ENCODE peak calls at places on chromosomes 12 and 14, in ten cellular contexts. One of them, this sample, is unnamed.

GRCh38 chr12:125089626-125090025 is 24.4 kb downstream of the AACS start:
- DNase-seq in dorsolateral prefrontal cortex: no peak
- DNase-seq in T-cell: no peak
- DNase-seq in HCEC 1CT: no peak
- DNase-seq in lung: no peak
- DNase-seq in iris pigment epithelial cell: no peak
- DNase-seq in T47D: no peak
- DNase-seq in AG04450: no peak
- DNase-seq in hepatic stellate cell: no peak
- DNase-seq in activated CD4-positive, alpha-beta T cell treated with anti-CD3 and anti-CD28 coated beads for 24 hours: no peak
- DNase-seq in this sample: no peak

GRCh38 chr12:120737557-120738251 is 12.1 kb downstream of the ACADS start:
- DNase-seq in dorsolateral prefrontal cortex: no peak
- DNase-seq in T-cell: no peak
- DNase-seq in HCEC 1CT: no peak
- DNase-seq in lung: no peak
- DNase-seq in iris pigment epithelial cell: no peak
- DNase-seq in T47D: no peak
- DNase-seq in AG04450: no peak
- DNase-seq in hepatic stellate cell: no peak
- DNase-seq in activated CD4-positive, alpha-beta T cell treated with anti-CD3 and anti-CD28 coated beads for 24 hours: no peak
- DNase-seq in this sample: no peak

GRCh38 chr12:32309811-32310755 is 89.3 kb upstream of the FGD4 start:
- DNase-seq in dorsolateral prefrontal cortex: no peak
- DNase-seq in T-cell: no peak
- DNase-seq in HCEC 1CT: no peak
- DNase-seq in lung: no peak
- DNase-seq in iris pigment epithelial cell: peak; percentile 38
- DNase-seq in T47D: no peak
- DNase-seq in AG04450: no peak
- DNase-seq in hepatic stellate cell: no peak
- DNase-seq in activated CD4-positive, alpha-beta T cell treated with anti-CD3 and anti-CD28 coated beads for 24 hours: no peak
- DNase-seq in this sample: no peak

GRCh38 chr12:25957898-25958253 is 606 bp upstream of the RASSF8 start:
- DNase-seq in dorsolateral prefrontal cortex: no peak
- DNase-seq in T-cell: no peak
- DNase-seq in HCEC 1CT: peak; percentile 85
- DNase-seq in lung: no peak
- DNase-seq in iris pigment epithelial cell: peak; percentile 82
- DNase-seq in T47D: no peak
- DNase-seq in AG04450: peak; percentile 16
- DNase-seq in hepatic stellate cell: peak; percentile 67
- DNase-seq in activated CD4-positive, alpha-beta T cell treated with anti-CD3 and anti-CD28 coated beads for 24 hours: no peak
- DNase-seq in this sample: no peak

GRCh38 chr12:73158341-73158740 is 886.2 kb downstream of the TRHDE start:
- DNase-seq in dorsolateral prefrontal cortex: no peak
- DNase-seq in T-cell: no peak
- DNase-seq in HCEC 1CT: no peak
- DNase-seq in lung: no peak
- DNase-seq in iris pigment epithelial cell: no peak
- DNase-seq in T47D: no peak
- DNase-seq in AG04450: no peak
- DNase-seq in hepatic stellate cell: no peak
- DNase-seq in activated CD4-positive, alpha-beta T cell treated with anti-CD3 and anti-CD28 coated beads for 24 hours: no peak
- DNase-seq in this sample: no peak

GRCh38 chr14:73591690-73592448 is at the start of gene ACOT4:
- DNase-seq in dorsolateral prefrontal cortex: no peak
- DNase-seq in T-cell: peak; percentile 56
- DNase-seq in HCEC 1CT: no peak
- DNase-seq in lung: peak; percentile 40
- DNase-seq in iris pigment epithelial cell: peak; percentile 48
- DNase-seq in T47D: peak; percentile 88
- DNase-seq in AG04450: no peak
- DNase-seq in hepatic stellate cell: peak; percentile 35
- DNase-seq in activated CD4-positive, alpha-beta T cell treated with anti-CD3 and anti-CD28 coated beads for 24 hours: peak; percentile 17
- DNase-seq in this sample: no peak

GRCh38 chr12:125249932-125250331 is 184.7 kb downstream of the AACS start:
- DNase-seq in dorsolateral prefrontal cortex: no peak
- DNase-seq in T-cell: no peak
- DNase-seq in HCEC 1CT: no peak
- DNase-seq in lung: no peak
- DNase-seq in iris pigment epithelial cell: no peak
- DNase-seq in T47D: no peak
- DNase-seq in AG04450: no peak
- DNase-seq in hepatic stellate cell: no peak
- DNase-seq in activated CD4-positive, alpha-beta T cell treated with anti-CD3 and anti-CD28 coated beads for 24 hours: no peak
- DNase-seq in this sample: no peak

GRCh38 chr14:100641274-100641860 is 54.1 kb upstream of the BEGAIN start:
- DNase-seq in dorsolateral prefrontal cortex: no peak
- DNase-seq in T-cell: no peak
- DNase-seq in HCEC 1CT: no peak
- DNase-seq in lung: no peak
- DNase-seq in iris pigment epithelial cell: no peak
- DNase-seq in T47D: no peak
- DNase-seq in AG04450: no peak
- DNase-seq in hepatic stellate cell: no peak
- DNase-seq in activated CD4-positive, alpha-beta T cell treated with anti-CD3 and anti-CD28 coated beads for 24 hours: no peak
- DNase-seq in this sample: no peak

GRCh38 chr14:96085369-96085768 is 46.2 kb downstream of the C14orf132 start:
- DNase-seq in dorsolateral prefrontal cortex: no peak
- DNase-seq in T-cell: no peak
- DNase-seq in HCEC 1CT: no peak
- DNase-seq in lung: no peak
- DNase-seq in iris pigment epithelial cell: peak; percentile 17
- DNase-seq in T47D: no peak
- DNase-seq in AG04450: no peak
- DNase-seq in hepatic stellate cell: no peak
- DNase-seq in activated CD4-positive, alpha-beta T cell treated with anti-CD3 and anti-CD28 coated beads for 24 hours: no peak
- DNase-seq in this sample: no peak

GRCh38 chr12:80129895-80130535 is 30.7 kb downstream of the OTOGL start:
- DNase-seq in dorsolateral prefrontal cortex: no peak
- DNase-seq in T-cell: no peak
- DNase-seq in HCEC 1CT: no peak
- DNase-seq in lung: no peak
- DNase-seq in iris pigment epithelial cell: peak; percentile 21
- DNase-seq in T47D: no peak
- DNase-seq in AG04450: no peak
- DNase-seq in hepatic stellate cell: no peak
- DNase-seq in activated CD4-positive, alpha-beta T cell treated with anti-CD3 and anti-CD28 coated beads for 24 hours: no peak
- DNase-seq in this sample: no peak

GRCh38 chr14:20836668-20837338 is 34.2 kb upstream of the RNASE1 start:
- DNase-seq in dorsolateral prefrontal cortex: no peak
- DNase-seq in T-cell: no peak
- DNase-seq in HCEC 1CT: peak; percentile 6
- DNase-seq in lung: no peak
- DNase-seq in iris pigment epithelial cell: peak; percentile 47
- DNase-seq in T47D: peak; percentile 79
- DNase-seq in AG04450: no peak
- DNase-seq in hepatic stellate cell: peak; percentile 29
- DNase-seq in activated CD4-positive, alpha-beta T cell treated with anti-CD3 and anti-CD28 coated beads for 24 hours: no peak
- DNase-seq in this sample: no peak

GRCh38 chr12:63068857-63069442 is 82.1 kb downstream of the AVPR1A start:
- DNase-seq in dorsolateral prefrontal cortex: no peak
- DNase-seq in T-cell: no peak
- DNase-seq in HCEC 1CT: peak; percentile 61
- DNase-seq in lung: no peak
- DNase-seq in iris pigment epithelial cell: peak; percentile 88
- DNase-seq in T47D: peak; percentile 78
- DNase-seq in AG04450: peak; percentile 34
- DNase-seq in hepatic stellate cell: peak; percentile 4
- DNase-seq in activated CD4-positive, alpha-beta T cell treated with anti-CD3 and anti-CD28 coated beads for 24 hours: no peak
- DNase-seq in this sample: peak; percentile 12

GRCh38 chr14:37592288-37593274 is 2.5 kb downstream of the FOXA1 start:
- DNase-seq in dorsolateral prefrontal cortex: no peak
- DNase-seq in T-cell: no peak
- DNase-seq in HCEC 1CT: no peak
- DNase-seq in lung: no peak
- DNase-seq in iris pigment epithelial cell: no peak
- DNase-seq in T47D: peak; percentile 86
- DNase-seq in AG04450: no peak
- DNase-seq in hepatic stellate cell: no peak
- DNase-seq in activated CD4-positive, alpha-beta T cell treated with anti-CD3 and anti-CD28 coated beads for 24 hours: no peak
- DNase-seq in this sample: no peak

GRCh38 chr12:108320503-108321293 is 18.4 kb downstream of the CMKLR1 start:
- DNase-seq in dorsolateral prefrontal cortex: no peak
- DNase-seq in T-cell: no peak
- DNase-seq in HCEC 1CT: no peak
- DNase-seq in lung: no peak
- DNase-seq in iris pigment epithelial cell: no peak
- DNase-seq in T47D: no peak
- DNase-seq in AG04450: no peak
- DNase-seq in hepatic stellate cell: no peak
- DNase-seq in activated CD4-positive, alpha-beta T cell treated with anti-CD3 and anti-CD28 coated beads for 24 hours: no peak
- DNase-seq in this sample: no peak

GRCh38 chr14:59195898-59196297 is 7.4 kb downstream of the DAAM1 start:
- DNase-seq in dorsolateral prefrontal cortex: no peak
- DNase-seq in T-cell: no peak
- DNase-seq in HCEC 1CT: no peak
- DNase-seq in lung: no peak
- DNase-seq in iris pigment epithelial cell: no peak
- DNase-seq in T47D: no peak
- DNase-seq in AG04450: no peak
- DNase-seq in hepatic stellate cell: no peak
- DNase-seq in activated CD4-positive, alpha-beta T cell treated with anti-CD3 and anti-CD28 coated beads for 24 hours: no peak
- DNase-seq in this sample: no peak

GRCh38 chr14:91303091-91303923 is 58.8 kb upstream of the GPR68 start:
- DNase-seq in dorsolateral prefrontal cortex: no peak
- DNase-seq in T-cell: peak; percentile 32
- DNase-seq in HCEC 1CT: no peak
- DNase-seq in lung: no peak
- DNase-seq in iris pigment epithelial cell: no peak
- DNase-seq in T47D: peak; percentile 58
- DNase-seq in AG04450: no peak
- DNase-seq in hepatic stellate cell: no peak
- DNase-seq in activated CD4-positive, alpha-beta T cell treated with anti-CD3 and anti-CD28 coated beads for 24 hours: peak; percentile 53
- DNase-seq in this sample: no peak

GRCh38 chr12:51391047-51391837 is at the start of gene GALNT6:
- DNase-seq in dorsolateral prefrontal cortex: no peak
- DNase-seq in T-cell: peak; percentile 50
- DNase-seq in HCEC 1CT: no peak
- DNase-seq in lung: no peak
- DNase-seq in iris pigment epithelial cell: no peak
- DNase-seq in T47D: peak; percentile 82
- DNase-seq in AG04450: no peak
- DNase-seq in hepatic stellate cell: peak; percentile 46
- DNase-seq in activated CD4-positive, alpha-beta T cell treated with anti-CD3 and anti-CD28 coated beads for 24 hours: peak; percentile 47
- DNase-seq in this sample: no peak

GRCh38 chr12:50637870-50638481 is 125.9 kb upstream of the ATF1 start:
- DNase-seq in dorsolateral prefrontal cortex: no peak
- DNase-seq in T-cell: no peak
- DNase-seq in HCEC 1CT: peak; percentile 71
- DNase-seq in lung: no peak
- DNase-seq in iris pigment epithelial cell: peak; percentile 63
- DNase-seq in T47D: peak; percentile 67
- DNase-seq in AG04450: no peak
- DNase-seq in hepatic stellate cell: peak; percentile 40
- DNase-seq in activated CD4-positive, alpha-beta T cell treated with anti-CD3 and anti-CD28 coated beads for 24 hours: no peak
- DNase-seq in this sample: no peak

GRCh38 chr14:75064205-75064567 is 362 bp upstream of the ACYP1 start:
- DNase-seq in dorsolateral prefrontal cortex: no peak
- DNase-seq in T-cell: no peak
- DNase-seq in HCEC 1CT: no peak
- DNase-seq in lung: no peak
- DNase-seq in iris pigment epithelial cell: no peak
- DNase-seq in T47D: no peak
- DNase-seq in AG04450: no peak
- DNase-seq in hepatic stellate cell: no peak
- DNase-seq in activated CD4-positive, alpha-beta T cell treated with anti-CD3 and anti-CD28 coated beads for 24 hours: no peak
- DNase-seq in this sample: no peak

GRCh38 chr12:116125981-116126566 is 151.4 kb downstream of the MED13L start:
- DNase-seq in dorsolateral prefrontal cortex: no peak
- DNase-seq in T-cell: no peak
- DNase-seq in HCEC 1CT: peak; percentile 18
- DNase-seq in lung: no peak
- DNase-seq in iris pigment epithelial cell: no peak
- DNase-seq in T47D: peak; percentile 58
- DNase-seq in AG04450: no peak
- DNase-seq in hepatic stellate cell: no peak
- DNase-seq in activated CD4-positive, alpha-beta T cell treated with anti-CD3 and anti-CD28 coated beads for 24 hours: no peak
- DNase-seq in this sample: no peak

GRCh38 chr14:102213470-102213869 is 73.8 kb downstream of the WDR20 start:
- DNase-seq in dorsolateral prefrontal cortex: no peak
- DNase-seq in T-cell: no peak
- DNase-seq in HCEC 1CT: no peak
- DNase-seq in lung: no peak
- DNase-seq in iris pigment epithelial cell: no peak
- DNase-seq in T47D: no peak
- DNase-seq in AG04450: no peak
- DNase-seq in hepatic stellate cell: no peak
- DNase-seq in activated CD4-positive, alpha-beta T cell treated with anti-CD3 and anti-CD28 coated beads for 24 hours: no peak
- DNase-seq in this sample: no peak

GRCh38 chr12:117484901-117485300 is 123.5 kb upstream of the NOS1 start:
- DNase-seq in dorsolateral prefrontal cortex: no peak
- DNase-seq in T-cell: no peak
- DNase-seq in HCEC 1CT: no peak
- DNase-seq in lung: no peak
- DNase-seq in iris pigment epithelial cell: no peak
- DNase-seq in T47D: no peak
- DNase-seq in AG04450: no peak
- DNase-seq in hepatic stellate cell: no peak
- DNase-seq in activated CD4-positive, alpha-beta T cell treated with anti-CD3 and anti-CD28 coated beads for 24 hours: no peak
- DNase-seq in this sample: no peak

GRCh38 chr12:115709410-115710065 is 568.0 kb downstream of the MED13L start:
- DNase-seq in dorsolateral prefrontal cortex: no peak
- DNase-seq in T-cell: no peak
- DNase-seq in HCEC 1CT: no peak
- DNase-seq in lung: no peak
- DNase-seq in iris pigment epithelial cell: no peak
- DNase-seq in T47D: no peak
- DNase-seq in AG04450: no peak
- DNase-seq in hepatic stellate cell: no peak
- DNase-seq in activated CD4-positive, alpha-beta T cell treated with anti-CD3 and anti-CD28 coated beads for 24 hours: no peak
- DNase-seq in this sample: no peak

GRCh38 chr12:53777412-53777811 is 25.6 kb upstream of the CISTR start:
- DNase-seq in dorsolateral prefrontal cortex: no peak
- DNase-seq in T-cell: no peak
- DNase-seq in HCEC 1CT: no peak
- DNase-seq in lung: no peak
- DNase-seq in iris pigment epithelial cell: no peak
- DNase-seq in T47D: no peak
- DNase-seq in AG04450: no peak
- DNase-seq in hepatic stellate cell: no peak
- DNase-seq in activated CD4-positive, alpha-beta T cell treated with anti-CD3 and anti-CD28 coated beads for 24 hours: no peak
- DNase-seq in this sample: no peak

GRCh38 chr12:54993181-54993835 is 8.7 kb upstream of the TESPA1 start:
- DNase-seq in dorsolateral prefrontal cortex: peak; percentile 43
- DNase-seq in T-cell: peak; percentile 52
- DNase-seq in HCEC 1CT: peak; percentile 63
- DNase-seq in lung: peak; percentile 48
- DNase-seq in iris pigment epithelial cell: peak; percentile 62
- DNase-seq in T47D: peak; percentile 74
- DNase-seq in AG04450: peak; percentile 20
- DNase-seq in hepatic stellate cell: peak; percentile 43
- DNase-seq in activated CD4-positive, alpha-beta T cell treated with anti-CD3 and anti-CD28 coated beads for 24 hours: peak; percentile 31
- DNase-seq in this sample: peak; percentile 8

GRCh38 chr14:103488071-103488470 is 34.6 kb downstream of the CKB start:
- DNase-seq in dorsolateral prefrontal cortex: no peak
- DNase-seq in T-cell: no peak
- DNase-seq in HCEC 1CT: no peak
- DNase-seq in lung: no peak
- DNase-seq in iris pigment epithelial cell: no peak
- DNase-seq in T47D: no peak
- DNase-seq in AG04450: no peak
- DNase-seq in hepatic stellate cell: no peak
- DNase-seq in activated CD4-positive, alpha-beta T cell treated with anti-CD3 and anti-CD28 coated beads for 24 hours: no peak
- DNase-seq in this sample: no peak